ENCODE peak calls at places on chromosomes 11 and 22, in seven cellular contexts. Q, G, J, W, M, F and X are unnamed samples.

GRCh38 chr11:60902625-60903024 is 3.8 kb downstream of the PRPF19 start:
- DNase-seq in W (no peak), M (no peak), F (no peak), G (no peak), Q (no peak), J (no peak), X (no peak)

GRCh38 chr22:27651486-27651885 is 150.1 kb downstream of the MN1 start:
- DNase-seq in F (no peak), J (peak), G (no peak), Q (no peak), M (no peak), W (no peak), X (no peak)

GRCh38 chr11:128802358-128802981 is 64.6 kb downstream of the KCNJ1 start:
- DNase-seq in J (no peak), W (no peak), F (no peak), Q (no peak), G (peak), M (no peak), X (no peak)

GRCh38 chr11:64619811-64620285 is 28.8 kb downstream of the SLC22A12 start:
- DNase-seq in F (peak), J (no peak), G (no peak), M (peak), W (no peak), Q (no peak), X (peak)

GRCh38 chr11:3133456-3134217 is 31.5 kb downstream of the OSBPL5 start:
- DNase-seq in M (no peak), J (peak), G (no peak), F (peak), W (no peak), Q (no peak), X (no peak)

GRCh38 chr11:91686700-91687099 is 537.9 kb upstream of the FAT3 start:
- DNase-seq in G (no peak), J (no peak), F (no peak), Q (no peak), W (no peak), M (no peak), X (no peak)

GRCh38 chr11:105719073-105719846 is 109.4 kb downstream of the GRIA4 start:
- DNase-seq in M (no peak), W (no peak), J (no peak), G (no peak), F (no peak), Q (no peak), X (peak)

GRCh38 chr11:128054323-128054910 is 532.9 kb downstream of the ETS1 start:
- DNase-seq in J (no peak), M (no peak), W (no peak), Q (no peak), F (no peak), G (no peak), X (no peak)

DNA sequence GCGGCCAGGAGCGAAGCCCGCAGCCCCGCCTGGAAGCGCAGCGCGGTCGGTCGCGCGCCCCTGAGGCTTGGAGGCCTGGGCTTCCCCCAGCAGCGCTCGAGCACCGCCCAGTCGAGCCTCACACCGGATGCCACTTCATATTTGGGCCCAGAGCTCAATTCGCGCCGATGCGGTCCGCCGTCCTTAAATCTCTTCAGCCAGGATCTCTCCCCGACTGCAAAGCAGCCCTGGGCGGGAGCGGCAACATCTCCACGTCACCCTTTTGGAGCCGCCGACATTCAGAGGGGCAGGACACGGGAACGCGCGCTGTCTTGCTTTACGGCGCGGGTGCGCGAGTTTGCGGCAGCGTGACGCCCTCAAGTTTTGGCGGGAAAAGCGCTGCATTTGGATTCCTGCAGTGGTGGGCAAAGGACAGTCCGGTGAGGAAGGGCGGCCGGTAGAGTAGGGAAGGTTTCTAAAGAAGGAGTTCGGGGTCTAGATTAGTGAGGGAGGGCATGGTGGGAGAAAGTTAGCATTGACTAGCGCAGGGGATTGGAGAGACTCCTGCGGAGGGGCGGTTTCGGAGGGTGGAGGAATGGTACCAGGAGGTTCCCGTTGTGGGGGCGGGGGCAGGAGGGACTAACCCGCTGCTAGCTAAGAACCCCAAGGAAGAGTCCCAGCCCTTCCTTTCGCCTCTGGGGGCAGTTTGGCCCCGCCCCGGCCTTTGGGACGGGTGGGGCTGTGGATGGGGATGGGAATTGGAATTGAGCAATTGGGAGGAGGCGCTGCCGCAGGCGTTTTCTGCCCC is 824 bp downstream of the CHEK1 start:
- DNase-seq in F (peak), W (peak), G (peak), Q (peak), J (peak), M (peak), X (peak)
- TF ChIP-seq POLR2A in F (peak), W (peak), G (no peak), Q (no peak), J (no peak), M (peak), X (peak)

GRCh38 chr22:35645646-35646045 is 2.6 kb upstream of the APOL6 start:
- DNase-seq in M (no peak), J (no peak), F (no peak), G (no peak), Q (no peak), W (no peak), X (no peak)

GRCh38 chr22:35649636-35650250 is 1.5 kb downstream of the APOL6 start:
- DNase-seq in J (no peak), W (no peak), F (no peak), G (no peak), M (no peak), Q (no peak), X (no peak)

GRCh38 chr22:35651085-35651484 is 2.8 kb downstream of the APOL6 start:
- DNase-seq in F (no peak), Q (peak), G (no peak), J (no peak), W (no peak), M (no peak), X (no peak)

GRCh38 chr22:35649026-35649553 is 844 bp downstream of the APOL6 start:
- DNase-seq in J (no peak), Q (no peak), F (no peak), M (no peak), G (no peak), W (no peak), X (no peak)

DNA sequence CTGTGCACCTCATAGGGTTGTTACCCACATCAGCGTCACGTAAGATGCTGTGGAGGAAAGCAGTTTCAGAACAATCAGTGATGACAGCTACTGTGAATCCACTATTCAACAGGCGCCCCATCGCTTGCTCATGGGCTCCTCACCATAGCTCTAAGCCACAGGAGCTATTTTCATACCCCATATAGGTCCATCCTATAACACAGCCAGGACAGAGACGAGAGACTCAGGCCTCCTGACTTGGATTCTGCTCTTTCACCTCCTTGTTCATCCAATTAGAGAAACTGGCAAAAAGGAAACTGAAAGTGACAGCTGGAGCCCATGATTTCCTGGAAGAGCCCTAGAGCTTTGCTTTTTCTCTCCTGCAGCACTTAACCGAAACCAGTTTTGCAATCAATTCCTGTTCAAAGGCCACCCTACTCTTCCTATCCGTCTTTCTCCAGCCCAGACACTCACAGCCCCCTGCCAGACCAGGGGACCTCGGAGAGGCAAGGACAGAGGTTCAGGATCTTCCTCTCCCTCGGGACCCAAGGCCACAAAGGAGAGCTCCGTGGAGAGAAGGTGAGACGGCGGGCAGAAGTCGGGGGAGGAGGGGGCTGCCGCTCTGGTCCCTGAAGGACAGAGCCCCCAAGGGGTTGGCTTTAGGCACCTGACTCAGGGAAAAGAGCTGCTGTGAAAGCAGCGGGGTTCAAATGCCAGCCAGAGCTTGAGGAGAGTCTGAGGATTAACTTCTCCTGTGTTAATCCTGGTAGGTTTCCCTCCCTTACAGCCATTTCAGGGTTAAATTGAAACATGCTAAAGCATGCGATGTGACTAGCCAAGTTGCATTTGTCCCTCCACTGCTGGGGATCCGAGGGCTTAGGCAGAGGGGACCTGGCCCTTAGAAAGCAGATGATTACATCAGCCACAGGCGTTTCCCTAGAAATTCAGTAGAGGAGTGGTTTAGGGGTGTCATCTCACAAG is at the start of gene APOL6:
- DNase-seq in F (peak), M (peak), W (no peak), Q (peak), G (peak), J (no peak), X (no peak)
- TF ChIP-seq POLR2A in F (no peak), M (peak), W (no peak), Q (no peak), G (no peak), J (no peak), X (no peak)

DNA sequence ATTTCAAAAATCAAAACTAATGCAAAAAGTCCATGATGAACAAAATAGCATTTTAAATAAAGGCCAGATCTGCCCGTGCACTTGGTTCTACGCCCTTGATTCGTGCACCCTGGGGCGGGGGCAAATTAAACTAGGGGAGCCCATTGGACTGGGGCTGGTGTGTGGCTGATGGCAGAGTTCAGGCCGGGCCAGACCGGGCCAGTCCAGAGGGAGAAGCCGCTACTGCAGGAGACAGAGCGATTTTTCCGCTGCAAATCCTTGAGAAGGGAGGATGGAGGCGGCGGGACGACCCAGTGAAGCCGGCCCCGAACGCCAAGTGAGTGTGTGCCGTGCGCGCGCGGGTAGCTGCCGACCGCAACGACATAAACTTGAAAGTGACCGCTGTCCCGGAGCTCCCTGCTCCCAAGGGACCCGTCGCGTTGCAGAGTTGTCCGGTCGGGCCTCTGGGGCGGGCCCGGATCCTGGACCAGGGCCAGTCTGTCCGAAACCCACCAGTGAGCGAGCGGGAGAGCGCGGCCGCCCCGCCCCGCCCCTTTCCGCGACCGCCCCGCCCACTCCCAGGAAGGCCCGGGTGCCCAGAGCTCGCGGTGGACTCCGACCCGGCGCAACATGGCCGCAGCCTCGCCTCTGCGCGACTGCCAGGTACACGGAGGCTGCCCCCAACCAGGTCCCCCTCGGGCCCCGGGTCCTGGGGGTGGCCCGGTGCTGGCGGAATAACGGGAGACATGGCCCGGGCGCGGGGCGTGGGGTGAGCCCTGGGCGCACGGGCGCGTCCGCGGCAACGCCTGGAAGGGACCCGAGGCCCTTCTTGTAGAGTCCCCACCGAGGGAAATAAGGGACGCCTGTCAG is at the start of gene TTC38:
- DNase-seq in M (peak), G (peak), Q (peak), J (peak), W (peak), F (peak), X (peak)
- TF ChIP-seq POLR2A in M (peak), G (no peak), Q (no peak), J (no peak), W (no peak), F (peak), X (peak)

GRCh38 chr11:560305-561147 is at the start of the genes LMNTD2 and RASSF7:
- DNase-seq in Q (peak), F (peak), G (peak), J (peak), M (peak), W (peak), X (peak)
- TF ChIP-seq POLR2A in Q (no peak), F (peak), G (no peak), J (no peak), M (no peak), W (no peak), X (peak)

GRCh38 chr22:30422481-30423295 is 2.9 kb upstream of the MTFP1 start:
- DNase-seq in M (peak), Q (peak), W (peak), F (peak), G (peak), J (peak), X (no peak)
- TF ChIP-seq POLR2A in M (no peak), Q (no peak), W (peak), F (no peak), G (no peak), J (no peak), X (no peak)

GRCh38 chr22:40407831-40408717 is 37.7 kb downstream of the SGSM3 start:
- DNase-seq in M (no peak), G (no peak), Q (no peak), W (no peak), F (no peak), J (no peak), X (no peak)
- TF ChIP-seq POLR2A in M (no peak), G (no peak), Q (no peak), W (no peak), F (no peak), J (no peak), X (no peak)

GRCh38 chr11:1557904-1558831 is 13.9 kb downstream of the DUSP8 start:
- DNase-seq in W (no peak), G (peak), J (peak), M (peak), F (no peak), Q (no peak), X (peak)

GRCh38 chr11:1561266-1561665 is 10.8 kb downstream of the DUSP8 start:
- DNase-seq in M (no peak), Q (no peak), F (no peak), J (no peak), W (no peak), G (no peak), X (no peak)

GRCh38 chr11:1560011-1560579 is 12.0 kb downstream of the DUSP8 start:
- DNase-seq in F (no peak), J (no peak), Q (no peak), G (no peak), M (no peak), W (no peak), X (no peak)

GRCh38 chr11:1560618-1561251 is 11.3 kb downstream of the DUSP8 start:
- DNase-seq in M (no peak), G (no peak), J (no peak), F (no peak), W (no peak), Q (no peak), X (no peak)

DNA sequence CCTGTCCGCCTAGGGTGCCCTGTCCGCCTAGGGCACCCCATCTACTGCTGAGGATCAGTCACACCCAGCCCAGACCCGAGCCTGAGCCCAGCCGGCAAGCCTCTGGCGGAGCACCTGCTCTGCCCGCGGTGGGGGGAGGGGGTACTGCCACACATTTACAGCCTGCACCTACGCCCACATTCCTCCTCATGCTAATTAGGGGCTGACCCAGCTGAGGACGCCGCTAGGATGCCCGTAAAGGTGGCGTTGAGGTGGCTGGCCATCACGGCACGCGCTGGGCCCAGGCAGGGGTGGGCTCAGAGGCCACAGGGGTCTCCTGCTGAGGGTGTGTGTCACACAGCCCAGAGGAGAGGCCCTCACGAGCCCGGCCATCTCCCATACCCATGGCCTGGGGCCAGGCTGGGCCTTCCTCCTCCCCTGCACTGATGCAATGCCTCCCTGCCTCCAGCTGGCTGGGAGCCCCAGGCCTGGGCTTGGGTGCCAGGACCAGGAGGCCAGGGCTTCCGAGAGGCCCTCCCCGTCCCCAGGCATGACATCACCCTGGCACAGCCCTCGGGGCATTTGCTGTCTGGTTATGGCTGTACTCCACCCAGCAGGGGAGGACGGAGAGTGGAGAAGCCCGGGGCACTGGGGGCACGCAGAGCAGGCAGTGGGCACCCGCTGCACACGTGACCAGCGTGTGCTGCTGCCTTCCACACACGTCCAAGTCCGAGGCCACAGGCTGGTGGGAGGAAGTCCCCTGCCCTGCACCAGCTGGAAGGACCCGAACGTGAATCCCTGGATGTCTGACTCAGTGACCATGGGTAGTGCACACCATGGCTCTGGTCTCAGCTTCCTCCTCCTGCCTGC is 12.7 kb downstream of the DUSP8 start:
- DNase-seq in G (peak), M (peak), F (no peak), J (peak), Q (peak), W (no peak), X (peak)
- TF ChIP-seq POLR2A in G (no peak), M (no peak), F (no peak), J (no peak), Q (peak), W (no peak), X (no peak)